ENCODE peak calls at places on chromosomes 6 and 20, in five cellular contexts. One of them, this sample, is unnamed.

GRCh38 chr6:37758647-37759046 is 60.9 kb upstream of the ZFAND3 start:
- DNase-seq in astrocyte: no peak
- DNase-seq in MM.1S: no peak
- DNase-seq in heart right ventricle: no peak
- DNase-seq in GM06990: no peak
- DNase-seq in this sample: no peak

GRCh38 chr6:71482742-71483141 is 194.1 kb downstream of the OGFRL1 start:
- DNase-seq in MM.1S: no peak
- DNase-seq in heart right ventricle: no peak
- DNase-seq in GM06990: no peak
- DNase-seq in astrocyte: no peak
- DNase-seq in this sample: peak; percentile 11

GRCh38 chr6:99590728-99591672 is 15.6 kb upstream of the PRDM13 start:
- DNase-seq in astrocyte: no peak
- DNase-seq in heart right ventricle: no peak
- DNase-seq in GM06990: no peak
- DNase-seq in MM.1S: no peak
- DNase-seq in this sample: no peak

GRCh38 chr6:35727206-35727934 is 9.5 kb upstream of the ARMC12 start:
- DNase-seq in heart right ventricle: peak; percentile 73
- DNase-seq in MM.1S: peak; percentile 49
- DNase-seq in astrocyte: peak; percentile 59
- DNase-seq in GM06990: no peak
- DNase-seq in this sample: peak; percentile 68

GRCh38 chr20:62925420-62926228 is 681 bp downstream of the DIDO1 start:
- DNase-seq in heart right ventricle: no peak
- DNase-seq in astrocyte: no peak
- DNase-seq in MM.1S: peak; percentile 44
- DNase-seq in GM06990: peak; percentile 71
- DNase-seq in this sample: peak; percentile 69

GRCh38 chr20:61891476-61891875 is 174.2 kb downstream of the TAF4 start:
- DNase-seq in heart right ventricle: no peak
- DNase-seq in MM.1S: no peak
- DNase-seq in GM06990: no peak
- DNase-seq in astrocyte: no peak
- DNase-seq in this sample: no peak

GRCh38 chr6:72422126-72422680 is 199.7 kb upstream of the KCNQ5 start:
- DNase-seq in astrocyte: peak; percentile 63
- DNase-seq in heart right ventricle: no peak
- DNase-seq in MM.1S: no peak
- DNase-seq in GM06990: no peak
- DNase-seq in this sample: no peak

GRCh38 chr6:53837875-53838806 is 43.3 kb downstream of the LRRC1 start:
- DNase-seq in astrocyte: no peak
- DNase-seq in GM06990: no peak
- DNase-seq in MM.1S: no peak
- DNase-seq in heart right ventricle: no peak
- DNase-seq in this sample: no peak

GRCh38 chr6:32240686-32241085 is 16.8 kb upstream of the NOTCH4 start:
- DNase-seq in astrocyte: no peak
- DNase-seq in MM.1S: no peak
- DNase-seq in GM06990: no peak
- DNase-seq in heart right ventricle: no peak
- DNase-seq in this sample: peak; percentile 24

GRCh38 chr6:89924231-89924630 is 30.0 kb downstream of the GJA10 start:
- DNase-seq in MM.1S: no peak
- DNase-seq in GM06990: no peak
- DNase-seq in astrocyte: no peak
- DNase-seq in heart right ventricle: no peak
- DNase-seq in this sample: no peak

GRCh38 chr20:49276895-49277785 is 717 bp downstream of the ZNFX1 start:
- DNase-seq in MM.1S: no peak
- DNase-seq in GM06990: peak; percentile 51
- DNase-seq in heart right ventricle: peak; percentile 39
- DNase-seq in astrocyte: no peak
- DNase-seq in this sample: peak; percentile 67

GRCh38 chr6:50264995-50265571 is 215.4 kb upstream of the DEFB112 start:
- DNase-seq in MM.1S: peak; percentile 36
- DNase-seq in astrocyte: no peak
- DNase-seq in heart right ventricle: no peak
- DNase-seq in GM06990: no peak
- DNase-seq in this sample: no peak

GRCh38 chr6:16684896-16685554 is 76.2 kb downstream of the ATXN1 start:
- DNase-seq in astrocyte: peak; percentile 89
- DNase-seq in heart right ventricle: no peak
- DNase-seq in GM06990: peak; percentile 66
- DNase-seq in MM.1S: no peak
- DNase-seq in this sample: peak; percentile 65

GRCh38 chr20:46583411-46584214 is 33.2 kb upstream of the OCSTAMP start:
- DNase-seq in astrocyte: no peak
- DNase-seq in heart right ventricle: no peak
- DNase-seq in GM06990: no peak
- DNase-seq in MM.1S: no peak
- DNase-seq in this sample: no peak

GRCh38 chr20:49276201-49276894 is 1.5 kb downstream of the ZNFX1 start:
- DNase-seq in GM06990: no peak
- DNase-seq in MM.1S: no peak
- DNase-seq in heart right ventricle: peak; percentile 53
- DNase-seq in astrocyte: peak; percentile 73
- DNase-seq in this sample: peak; percentile 64

GRCh38 chr6:34386316-34387137 is 5.9 kb downstream of the NUDT3 start:
- DNase-seq in astrocyte: peak; percentile 86
- DNase-seq in heart right ventricle: no peak
- DNase-seq in MM.1S: no peak
- DNase-seq in GM06990: no peak
- DNase-seq in this sample: no peak

GRCh38 chr6:37209461-37210205 is 39.7 kb downstream of the PIM1 start:
- DNase-seq in astrocyte: no peak
- DNase-seq in GM06990: no peak
- DNase-seq in MM.1S: no peak
- DNase-seq in heart right ventricle: no peak
- DNase-seq in this sample: no peak

GRCh38 chr6:44061375-44062104 is 65.7 kb downstream of the MRPL14 start:
- DNase-seq in GM06990: no peak
- DNase-seq in MM.1S: no peak
- DNase-seq in heart right ventricle: no peak
- DNase-seq in astrocyte: peak; percentile 75
- DNase-seq in this sample: no peak

GRCh38 chr20:38804243-38804642 is 1.3 kb upstream of the PPP1R16B start:
- DNase-seq in GM06990: no peak
- DNase-seq in astrocyte: no peak
- DNase-seq in MM.1S: no peak
- DNase-seq in heart right ventricle: no peak
- DNase-seq in this sample: no peak

GRCh38 chr20:51923611-51924010 is 121.3 kb upstream of the SALL4 start:
- DNase-seq in GM06990: no peak
- DNase-seq in astrocyte: no peak
- DNase-seq in MM.1S: no peak
- DNase-seq in heart right ventricle: no peak
- DNase-seq in this sample: no peak

GRCh38 chr6:166778776-166779175 is 151.7 kb upstream of the RPS6KA2 start:
- DNase-seq in astrocyte: no peak
- DNase-seq in MM.1S: no peak
- DNase-seq in GM06990: no peak
- DNase-seq in heart right ventricle: no peak
- DNase-seq in this sample: no peak

GRCh38 chr6:24357336-24358218 is at the start of gene DCDC2:
- DNase-seq in astrocyte: peak; percentile 22
- DNase-seq in heart right ventricle: no peak
- DNase-seq in MM.1S: no peak
- DNase-seq in GM06990: peak; percentile 30
- DNase-seq in this sample: peak; percentile 17

GRCh38 chr20:49878977-49879376 is 36.4 kb downstream of the SPATA2 start:
- DNase-seq in MM.1S: no peak
- DNase-seq in heart right ventricle: no peak
- DNase-seq in GM06990: no peak
- DNase-seq in astrocyte: no peak
- DNase-seq in this sample: no peak

GRCh38 chr6:112450663-112451062 is 103.5 kb downstream of the RFPL4B start:
- DNase-seq in MM.1S: no peak
- DNase-seq in astrocyte: no peak
- DNase-seq in heart right ventricle: no peak
- DNase-seq in GM06990: no peak
- DNase-seq in this sample: no peak

GRCh38 chr20:62642666-62643520 is 590 bp downstream of the SLCO4A1 start:
- DNase-seq in GM06990: peak; percentile 68
- DNase-seq in heart right ventricle: no peak
- DNase-seq in MM.1S: peak; percentile 46
- DNase-seq in astrocyte: peak; percentile 8
- DNase-seq in this sample: peak; percentile 58

GRCh38 chr6:112639436-112639835 is 292.3 kb downstream of the RFPL4B start:
- DNase-seq in astrocyte: peak; percentile 69
- DNase-seq in MM.1S: no peak
- DNase-seq in GM06990: no peak
- DNase-seq in heart right ventricle: no peak
- DNase-seq in this sample: no peak

GRCh38 chr6:89371849-89372505 is 19.5 kb upstream of the UBE2J1 start:
- DNase-seq in GM06990: peak; percentile 70
- DNase-seq in astrocyte: no peak
- DNase-seq in heart right ventricle: peak; percentile 73
- DNase-seq in MM.1S: peak; percentile 89
- DNase-seq in this sample: peak; percentile 91

GRCh38 chr6:55980627-55981211 is 105.3 kb upstream of the BMP5 start:
- DNase-seq in heart right ventricle: peak; percentile 17
- DNase-seq in GM06990: no peak
- DNase-seq in MM.1S: peak; percentile 29
- DNase-seq in astrocyte: peak; percentile 6
- DNase-seq in this sample: peak; percentile 8

GRCh38 chr6:165562421-165563090 is 100.5 kb downstream of the PDE10A start:
- DNase-seq in MM.1S: no peak
- DNase-seq in GM06990: no peak
- DNase-seq in astrocyte: peak; percentile 1
- DNase-seq in heart right ventricle: no peak
- DNase-seq in this sample: no peak

GRCh38 chr6:129672883-129673631 is 36.9 kb downstream of the ARHGAP18 start:
- DNase-seq in heart right ventricle: no peak
- DNase-seq in astrocyte: peak; percentile 89
- DNase-seq in MM.1S: peak; percentile 40
- DNase-seq in GM06990: peak; percentile 54
- DNase-seq in this sample: peak; percentile 84

GRCh38 chr6:129670634-129671033 is 39.3 kb downstream of the ARHGAP18 start:
- DNase-seq in MM.1S: no peak
- DNase-seq in heart right ventricle: no peak
- DNase-seq in astrocyte: no peak
- DNase-seq in GM06990: no peak
- DNase-seq in this sample: no peak

GRCh38 chr6:129672345-129672691 is 37.7 kb downstream of the ARHGAP18 start:
- DNase-seq in heart right ventricle: no peak
- DNase-seq in astrocyte: no peak
- DNase-seq in MM.1S: no peak
- DNase-seq in GM06990: no peak
- DNase-seq in this sample: no peak

GRCh38 chr6:129673758-129674157 is 36.2 kb downstream of the ARHGAP18 start:
- DNase-seq in MM.1S: no peak
- DNase-seq in astrocyte: no peak
- DNase-seq in GM06990: no peak
- DNase-seq in heart right ventricle: no peak
- DNase-seq in this sample: no peak

GRCh38 chr6:129671442-129672344 is 38.3 kb downstream of the ARHGAP18 start:
- DNase-seq in MM.1S: no peak
- DNase-seq in heart right ventricle: no peak
- DNase-seq in GM06990: peak; percentile 65
- DNase-seq in astrocyte: no peak
- DNase-seq in this sample: peak; percentile 92
- TF ChIP-seq CTCF in MM.1S: peak; percentile 18
- TF ChIP-seq CTCF in heart right ventricle: peak; percentile 47
- TF ChIP-seq CTCF in GM06990: peak; percentile 62
- TF ChIP-seq CTCF in astrocyte: no peak
- TF ChIP-seq CTCF in this sample: peak; percentile 56

DNA sequence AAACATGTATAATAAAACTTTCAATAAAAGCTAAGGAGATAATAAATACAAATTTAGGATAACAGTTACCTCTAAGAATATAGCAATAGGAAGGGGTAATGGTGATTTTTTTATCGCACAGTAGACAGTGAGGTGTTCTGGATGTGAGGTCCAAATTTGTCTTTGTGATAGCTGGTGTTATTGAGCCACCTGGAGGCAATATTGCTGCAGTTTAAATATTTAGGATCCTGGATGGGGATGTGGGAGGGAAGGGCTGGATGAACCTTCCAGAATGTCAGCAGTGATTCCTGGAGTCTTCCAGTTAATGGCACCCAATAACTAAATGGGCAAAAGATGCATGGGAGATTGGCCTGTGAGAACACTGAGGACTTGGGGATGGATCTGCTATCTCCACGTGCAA is 13.9 kb downstream of the DEFB123 start:
- DNase-seq in astrocyte: no peak
- DNase-seq in heart right ventricle: no peak
- DNase-seq in MM.1S: no peak
- DNase-seq in GM06990: no peak
- DNase-seq in this sample: no peak
- H3K4me3 ChIP-seq in astrocyte: no peak overlapping the region
- H3K4me3 ChIP-seq in heart right ventricle: no peak overlapping the region
- H3K4me3 ChIP-seq in MM.1S: no peak overlapping the region
- H3K4me3 ChIP-seq in GM06990: no peak overlapping the region
- H3K4me3 ChIP-seq in this sample: no peak overlapping the region

GRCh38 chr20:3846740-3847418 is at the start of gene MAVS:
- DNase-seq in heart right ventricle: peak; percentile 91
- DNase-seq in GM06990: peak; percentile 90
- DNase-seq in astrocyte: peak; percentile 60
- DNase-seq in MM.1S: peak; percentile 87
- DNase-seq in this sample: peak; percentile 90
- TF ChIP-seq CTCF in heart right ventricle: no peak
- TF ChIP-seq CTCF in GM06990: peak; percentile 19
- TF ChIP-seq CTCF in astrocyte: no peak
- TF ChIP-seq CTCF in MM.1S: peak; percentile 10
- TF ChIP-seq CTCF in this sample: no peak

DNA sequence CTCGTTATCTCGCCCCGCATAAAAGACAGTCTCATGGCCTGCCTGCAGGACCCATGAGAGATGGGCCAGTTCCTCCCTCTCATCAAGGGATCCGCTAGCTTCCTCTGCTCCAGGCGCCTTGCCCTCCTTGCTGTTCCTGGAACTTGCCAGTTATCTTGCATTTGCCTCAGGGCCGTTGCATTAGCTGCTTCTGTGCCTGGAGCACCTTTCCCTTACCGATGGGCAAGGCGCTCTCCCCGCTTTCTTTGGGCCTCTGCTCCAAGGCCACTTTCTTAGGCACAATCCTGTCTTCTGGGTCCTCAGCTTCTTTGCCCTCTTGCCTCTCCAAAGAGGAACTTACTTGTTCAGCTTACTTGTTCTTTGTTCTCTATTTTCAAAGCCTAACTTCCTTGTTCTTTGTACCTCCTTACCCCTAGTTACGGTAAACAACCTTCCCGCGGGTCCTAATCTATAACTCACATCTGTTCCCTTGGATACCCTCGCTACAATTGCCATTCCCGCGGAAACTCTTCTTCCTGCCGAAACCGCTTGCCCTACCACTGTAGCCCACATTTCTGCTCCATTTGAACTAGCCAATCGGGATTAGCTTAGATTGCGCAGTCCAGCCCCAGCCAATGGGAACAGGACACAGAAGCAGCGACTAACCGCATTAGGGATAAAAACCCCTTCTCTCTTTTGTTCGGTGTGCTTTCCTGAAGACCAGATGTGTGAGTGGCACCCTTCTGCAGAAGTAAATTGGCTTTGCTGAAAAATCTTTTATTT is 887 bp upstream of the NSFL1C start:
- DNase-seq in GM06990: no peak
- DNase-seq in heart right ventricle: peak; percentile 21
- DNase-seq in MM.1S: no peak
- DNase-seq in astrocyte: no peak
- DNase-seq in this sample: no peak
- H3K4me3 ChIP-seq in GM06990: no peak overlapping the region
- H3K4me3 ChIP-seq in heart right ventricle: peak overlapping the region; percentile 99
- H3K4me3 ChIP-seq in MM.1S: no peak overlapping the region
- H3K4me3 ChIP-seq in astrocyte: no peak overlapping the region
- H3K4me3 ChIP-seq in this sample: peak overlapping the region; percentile 22

GRCh38 chr6:119727504-119728219 is 378.1 kb upstream of the MAN1A1 start:
- DNase-seq in GM06990: no peak
- DNase-seq in heart right ventricle: no peak
- DNase-seq in MM.1S: no peak
- DNase-seq in astrocyte: no peak
- DNase-seq in this sample: no peak
- TF ChIP-seq CTCF in GM06990: no peak
- TF ChIP-seq CTCF in heart right ventricle: no peak
- TF ChIP-seq CTCF in MM.1S: no peak
- TF ChIP-seq CTCF in astrocyte: no peak
- TF ChIP-seq CTCF in this sample: no peak